ENCODE peak calls at places on chromosomes 4 and X, in eight cellular contexts. X, T, D, Z, F, W, I and L are unnamed samples.

GRCh38 chr4:90127706-90128345 is 632 bp downstream of the CCSER1 start:
- DNase-seq in X (peak; percentile 73), T (no peak), D (peak; percentile 26), Z (no peak), F (no peak), W (peak; percentile 3), I (no peak), L (no peak)

GRCh38 chr4:84243685-84244084 is 255.4 kb downstream of the NKX6-1 start:
- DNase-seq in X (no peak), T (no peak), D (no peak), Z (no peak), F (no peak), W (no peak), I (no peak), L (no peak)

GRCh38 chrX:95762716-95763115 is 921.9 kb upstream of the DIAPH2 start:
- DNase-seq in X (no peak), T (no peak), D (no peak), Z (no peak), F (no peak), W (no peak), I (no peak), L (no peak)

GRCh38 chr4:97910005-97910404 is 233.3 kb downstream of the STPG2 start:
- DNase-seq in X (peak; percentile 18), T (no peak), D (no peak), Z (no peak), F (no peak), W (no peak), I (no peak), L (no peak)

GRCh38 chr4:42216569-42216968 is 64.1 kb upstream of the BEND4 start:
- DNase-seq in X (no peak), T (no peak), D (no peak), Z (no peak), F (no peak), W (no peak), I (no peak), L (no peak)

GRCh38 chrX:24479924-24480722 is 15.0 kb downstream of the PDK3 start:
- DNase-seq in X (no peak), T (peak; percentile 72), D (peak; percentile 59), Z (peak; percentile 6), F (peak; percentile 71), W (no peak), I (no peak), L (peak; percentile 65)

GRCh38 chr4:113339430-113339813 is 290.0 kb downstream of the ANK2 start:
- DNase-seq in X (no peak), T (no peak), D (no peak), Z (no peak), F (no peak), W (no peak), I (no peak), L (no peak)

GRCh38 chrX:48474581-48474980 is 1.4 kb upstream of the FTSJ1 start:
- DNase-seq in X (peak; percentile 46), T (no peak), D (no peak), Z (no peak), F (no peak), W (no peak), I (no peak), L (no peak)

GRCh38 chrX:66676990-66677389 is 38.1 kb upstream of the EDA2R start:
- DNase-seq in X (no peak), T (no peak), D (no peak), Z (peak; percentile 93), F (no peak), W (no peak), I (no peak), L (no peak)

GRCh38 chr4:137968956-137969709 is 273.0 kb downstream of the SLC7A11 start:
- DNase-seq in X (no peak), T (no peak), D (no peak), Z (peak; percentile 68), F (no peak), W (no peak), I (no peak), L (no peak)

GRCh38 chr4:105088110-105088879 is 58.4 kb upstream of the TET2 start:
- DNase-seq in X (no peak), T (no peak), D (no peak), Z (peak; percentile 95), F (no peak), W (no peak), I (no peak), L (no peak)

GRCh38 chrX:13750204-13750603 is 15.7 kb downstream of the OFD1 start:
- DNase-seq in X (no peak), T (no peak), D (no peak), Z (peak; percentile 64), F (no peak), W (peak; percentile 36), I (no peak), L (peak; percentile 24)

GRCh38 chr4:2333916-2334644 is 72.2 kb upstream of the MXD4 start:
- DNase-seq in X (peak; percentile 71), T (no peak), D (no peak), Z (no peak), F (no peak), W (no peak), I (no peak), L (no peak)

GRCh38 chr4:95466791-95467190 is 82.0 kb downstream of the UNC5C start:
- DNase-seq in X (no peak), T (no peak), D (no peak), Z (no peak), F (no peak), W (no peak), I (no peak), L (no peak)

GRCh38 chr4:55284331-55284730 is 61.7 kb upstream of the SRD5A3 start:
- DNase-seq in X (no peak), T (no peak), D (no peak), Z (no peak), F (no peak), W (no peak), I (no peak), L (no peak)

GRCh38 chr4:25075851-25076250 is 45.1 kb upstream of the LGI2 start:
- DNase-seq in X (no peak), T (no peak), D (no peak), Z (no peak), F (no peak), W (no peak), I (no peak), L (no peak)

GRCh38 chrX:111823068-111823467 is 52.9 kb upstream of the TRPC5OS start:
- DNase-seq in X (no peak), T (no peak), D (no peak), Z (no peak), F (no peak), W (no peak), I (no peak), L (no peak)

GRCh38 chrX:22237479-22237878 is 35.2 kb upstream of the CBLL2 start:
- DNase-seq in X (no peak), T (no peak), D (no peak), Z (no peak), F (no peak), W (no peak), I (no peak), L (no peak)

GRCh38 chr4:117700111-117700892 is 334.0 kb upstream of the NDST3 start:
- DNase-seq in X (no peak), T (no peak), D (no peak), Z (no peak), F (no peak), W (no peak), I (no peak), L (no peak)

GRCh38 chrX:2391869-2392606 is 108.7 kb downstream of the DHRSX start:
- DNase-seq in X (no peak), T (no peak), D (no peak), Z (peak; percentile 80), F (no peak), W (no peak), I (no peak), L (no peak)

GRCh38 chr4:531076-531475 is 32.1 kb downstream of the PIGG start:
- DNase-seq in X (no peak), T (no peak), D (no peak), Z (no peak), F (no peak), W (no peak), I (no peak), L (no peak)

GRCh38 chr4:128241425-128241913 is 46.1 kb downstream of the PGRMC2 start:
- DNase-seq in X (no peak), T (no peak), D (peak; percentile 17), Z (peak; percentile 98), F (no peak), W (no peak), I (no peak), L (no peak)

GRCh38 chr4:75800972-75801371 is 76.6 kb downstream of the USO1 start:
- DNase-seq in X (no peak), T (no peak), D (no peak), Z (no peak), F (no peak), W (no peak), I (no peak), L (no peak)

GRCh38 chrX:1389181-1389992 is 2.5 kb downstream of the SLC25A6 start:
- DNase-seq in X (peak; percentile 71), T (no peak), D (no peak), Z (no peak), F (no peak), W (no peak), I (no peak), L (no peak)

GRCh38 chr4:158850800-158851644 is 82.2 kb downstream of the FNIP2 start:
- DNase-seq in X (no peak), T (no peak), D (no peak), Z (peak; percentile 56), F (no peak), W (no peak), I (no peak), L (no peak)

GRCh38 chrX:53287493-53288138 is 6.2 kb upstream of the IQSEC2 start:
- DNase-seq in X (peak; percentile 86), T (no peak), D (peak; percentile 28), Z (peak; percentile 77), F (peak; percentile 10), W (no peak), I (peak; percentile 41), L (peak; percentile 74)

GRCh38 chr4:151231915-151232595 is 44.9 kb upstream of the PRSS48 start:
- DNase-seq in X (no peak), T (no peak), D (no peak), Z (no peak), F (no peak), W (no peak), I (no peak), L (no peak)

GRCh38 chrX:131741103-131741581 is 197.3 kb downstream of the OR13H1 start:
- DNase-seq in X (peak; percentile 89), T (no peak), D (peak; percentile 80), Z (peak; percentile 77), F (no peak), W (no peak), I (peak; percentile 70), L (no peak)

GRCh38 chr4:3077796-3078195 is 3.3 kb downstream of the HTT start:
- DNase-seq in X (no peak), T (peak; percentile 81), D (peak; percentile 71), Z (no peak), F (no peak), W (no peak), I (no peak), L (no peak)

GRCh38 chrX:37926700-37927099 is 79.3 kb upstream of the DYNLT3 start:
- DNase-seq in X (no peak), T (no peak), D (no peak), Z (peak; percentile 55), F (no peak), W (no peak), I (no peak), L (no peak)

GRCh38 chr4:23245196-23245595 is 552.5 kb downstream of the GBA3 start:
- DNase-seq in X (no peak), T (no peak), D (no peak), Z (no peak), F (no peak), W (no peak), I (no peak), L (no peak)

GRCh38 chr4:2789351-2789750 is 3.5 kb upstream of the SH3BP2 start:
- DNase-seq in X (peak; percentile 63), T (no peak), D (no peak), Z (no peak), F (no peak), W (no peak), I (no peak), L (no peak)

GRCh38 chr4:174696657-174697056 is 132.4 kb downstream of the GLRA3 start:
- DNase-seq in X (no peak), T (no peak), D (no peak), Z (no peak), F (no peak), W (no peak), I (no peak), L (no peak)

GRCh38 chr4:71382125-71382524 is 43.3 kb downstream of the SLC4A4 start:
- DNase-seq in X (no peak), T (no peak), D (no peak), Z (no peak), F (no peak), W (no peak), I (no peak), L (no peak)